ENCODE peak calls at places on chromosomes 16 and 17, in four cellular contexts. X, K, O and E are unnamed samples.

GRCh38 chr17:5237541-5238016 is 2.9 kb upstream of the SCIMP start:
- DNase-seq in X (peak), K (peak), O (peak), E (peak)

GRCh38 chr16:15749371-15749770 is 99.3 kb downstream of the NDE1 start:
- DNase-seq in X (no peak), K (no peak), O (no peak), E (no peak)

GRCh38 chr17:43200127-43200526 is 11.5 kb upstream of the TMEM106A start:
- DNase-seq in X (peak), K (no peak), O (no peak), E (no peak)

GRCh38 chr17:65340401-65340800 is 203.2 kb downstream of the RGS9 start:
- DNase-seq in X (no peak), K (no peak), O (no peak), E (no peak)

GRCh38 chr16:30115238-30115637 is 1.9 kb upstream of the GDPD3 start:
- DNase-seq in X (no peak), K (no peak), O (no peak), E (no peak)

GRCh38 chr17:18326039-18326438 is 10.9 kb downstream of the SMCR8 start:
- DNase-seq in X (no peak), K (no peak), O (no peak), E (no peak)

GRCh38 chr16:57479422-57480126 is 6.7 kb downstream of the DOK4 start:
- DNase-seq in X (peak), K (peak), O (no peak), E (peak)

GRCh38 chr16:77290451-77291110 is 91.4 kb downstream of the SYCE1L start:
- DNase-seq in X (no peak), K (no peak), O (no peak), E (no peak)

GRCh38 chr17:2421315-2422147 is 20.7 kb upstream of the MNT start:
- DNase-seq in X (no peak), K (no peak), O (no peak), E (no peak)

GRCh38 chr17:41131979-41132378 is 8.0 kb upstream of the KRTAP4-12 start:
- DNase-seq in X (no peak), K (peak), O (no peak), E (no peak)

DNA sequence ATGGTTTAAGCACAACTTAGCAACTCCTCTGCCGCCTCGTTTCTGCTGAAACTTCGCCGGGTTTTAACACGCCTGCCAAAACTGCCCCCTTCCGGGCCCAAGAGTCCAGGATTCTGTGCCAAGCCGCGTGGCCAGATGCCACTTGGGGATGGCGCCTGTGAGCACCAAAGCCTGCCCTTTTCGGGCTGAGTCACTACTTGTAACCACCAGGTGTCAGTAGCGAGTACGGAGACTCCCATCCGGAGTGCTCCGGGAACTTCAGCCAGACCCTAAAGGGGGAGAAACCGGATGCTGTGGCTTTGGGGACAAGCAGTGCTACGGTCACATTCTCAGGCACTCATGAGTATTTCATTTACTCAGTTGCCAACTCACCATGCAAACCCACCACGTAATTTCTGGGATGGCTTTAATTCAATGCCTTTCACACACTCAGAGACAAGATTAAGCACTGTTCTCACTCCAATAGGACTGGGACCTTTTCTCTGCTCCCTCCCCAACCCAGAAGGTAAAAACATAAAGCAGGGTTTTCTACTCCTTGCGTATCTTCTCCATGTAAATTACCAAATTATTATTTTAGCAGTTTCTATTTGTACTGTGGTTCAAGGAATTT is 7.7 kb downstream of the PMP22 start:
- DNase-seq in X (peak), K (peak), O (peak), E (peak)
- TF ChIP-seq FOXK2 in X (no peak), K (no peak), O (no peak), E (no peak)

DNA sequence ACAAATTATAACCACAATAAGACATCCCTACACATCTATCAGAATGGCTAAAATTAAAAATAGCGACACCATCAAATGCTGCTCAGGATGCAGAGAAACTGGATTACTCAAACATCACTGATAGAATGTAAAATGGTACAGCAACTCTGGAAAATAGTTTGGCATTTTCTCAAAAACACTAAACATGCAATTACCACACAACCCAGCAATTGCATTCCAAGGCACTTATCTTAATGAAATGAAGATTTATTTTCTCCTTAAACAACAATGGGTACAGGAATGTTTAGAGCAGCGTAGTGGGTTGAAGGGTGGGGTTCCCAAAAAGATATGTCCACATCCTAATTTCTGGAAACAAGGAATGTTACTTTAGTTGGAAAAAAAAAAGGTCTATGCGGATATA is 309.0 kb upstream of the PMFBP1 start:
- DNase-seq in X (no peak), K (no peak), O (no peak), E (no peak)
- TF ChIP-seq FOXK2 in X (no peak), K (no peak), O (no peak), E (no peak)

DNA sequence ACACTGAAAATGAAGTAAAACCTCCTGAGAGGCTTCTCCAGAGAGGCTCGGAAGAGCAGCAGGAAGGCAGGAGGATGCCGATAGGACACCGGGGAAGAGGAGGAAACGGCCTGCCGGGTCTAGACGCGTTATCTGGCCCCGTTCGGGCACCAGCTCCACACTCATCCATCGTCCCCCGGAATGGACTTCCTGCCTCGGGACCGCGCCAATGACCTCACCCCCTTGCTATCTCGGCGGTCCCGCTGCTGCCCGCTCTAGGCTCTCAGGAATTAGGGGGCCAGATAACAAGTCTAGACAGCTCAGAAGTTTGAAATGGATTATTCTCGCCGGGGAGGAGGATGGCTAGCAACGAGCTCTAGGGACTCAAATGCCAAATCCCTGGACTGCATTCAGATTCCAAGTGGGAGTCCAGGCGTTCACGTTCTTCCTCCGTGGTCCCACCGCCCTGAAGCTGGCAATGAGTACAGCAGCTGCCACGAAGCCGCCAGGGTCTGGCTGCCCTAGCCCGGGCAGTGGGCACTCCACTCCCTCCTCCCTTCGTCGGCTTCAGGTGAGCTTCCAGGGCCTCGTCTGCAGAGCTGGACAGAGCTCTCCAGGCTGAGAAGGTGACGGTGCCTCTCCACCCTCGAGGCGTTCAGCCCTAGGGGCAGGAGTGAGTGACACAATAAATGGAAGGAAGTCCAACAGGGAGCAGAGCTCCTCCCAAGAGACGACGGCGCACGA is 351.0 kb downstream of the FOXL1 start:
- DNase-seq in X (peak), K (no peak), O (no peak), E (no peak)
- TF ChIP-seq FOXK2 in X (no peak), K (no peak), O (no peak), E (no peak)

GRCh38 chr17:80793421-80793820 is 198.2 kb upstream of the CHMP6 start:
- DNase-seq in X (no peak), K (no peak), O (no peak), E (no peak)
- TF ChIP-seq FOXK2 in X (no peak), K (no peak), O (no peak), E (no peak)

GRCh38 chr17:21318439-21318838 is 33.9 kb downstream of the MAP2K3 start:
- DNase-seq in X (no peak), K (no peak), O (no peak), E (no peak)
- TF ChIP-seq FOXK2 in X (no peak), K (no peak), O (no peak), E (no peak)

GRCh38 chr16:60200161-60200560 is 1466.0 kb upstream of the GOT2 start:
- DNase-seq in X (no peak), K (no peak), O (no peak), E (no peak)

GRCh38 chr16:60199154-60199553 is 1465.0 kb upstream of the GOT2 start:
- DNase-seq in X (no peak), K (no peak), O (no peak), E (no peak)

GRCh38 chr16:60204221-60204620 is 1470.1 kb upstream of the GOT2 start:
- DNase-seq in X (no peak), K (no peak), O (no peak), E (no peak)

GRCh38 chr16:60206511-60206910 is 1472.4 kb upstream of the GOT2 start:
- DNase-seq in X (no peak), K (no peak), O (no peak), E (no peak)

GRCh38 chr16:60203525-60204124 is 1469.5 kb upstream of the GOT2 start:
- DNase-seq in X (no peak), K (no peak), O (no peak), E (no peak)
- TF ChIP-seq FOXK2 in X (no peak), K (no peak), O (no peak), E (no peak)

DNA sequence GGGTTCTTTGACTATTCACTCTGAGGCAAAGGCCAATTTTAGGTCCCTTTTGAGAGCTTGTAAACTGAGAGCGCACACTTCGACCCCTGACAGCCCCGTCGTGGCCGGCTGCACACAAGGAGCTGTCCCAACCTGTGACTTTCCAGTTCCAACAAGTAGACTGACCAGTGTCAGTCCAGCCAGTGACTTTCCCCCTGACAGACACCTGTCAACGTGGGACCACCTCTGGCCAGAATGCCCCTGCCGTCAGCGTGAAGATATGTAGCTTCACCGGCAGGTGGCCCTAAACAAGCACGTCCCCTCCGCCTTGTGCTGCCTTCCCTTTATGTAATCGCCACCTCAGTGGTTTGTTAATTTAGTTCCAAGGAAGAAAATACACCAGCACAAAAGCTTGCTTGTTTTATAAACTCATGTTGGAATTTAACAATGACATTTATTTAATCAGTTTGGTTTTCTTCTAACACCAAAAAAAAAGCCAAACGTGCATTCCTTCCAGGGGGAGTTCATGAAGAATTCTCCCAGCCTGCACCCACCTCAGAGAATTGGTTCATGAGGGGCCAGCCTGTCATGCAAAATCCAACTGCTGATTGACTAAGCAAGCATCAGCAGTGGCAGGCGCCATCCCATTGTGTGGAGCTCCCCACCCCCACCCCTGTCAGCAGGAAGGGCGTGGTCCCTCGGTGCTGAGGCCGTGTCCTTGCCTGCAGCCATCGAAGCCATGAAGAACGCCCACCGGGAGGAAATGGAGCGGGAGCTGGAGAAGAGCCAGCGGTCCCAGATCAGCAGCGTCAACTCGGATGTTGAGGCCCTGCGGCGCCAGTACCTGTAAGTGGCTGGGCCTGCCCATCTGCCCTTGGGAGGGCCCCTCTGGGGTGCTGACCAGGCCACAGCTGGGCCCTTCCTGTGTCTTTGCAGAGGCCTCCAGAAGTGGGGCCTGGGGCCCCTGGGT is 33.9 kb downstream of the PLD6 start:
- DNase-seq in X (peak), K (no peak), O (no peak), E (no peak)
- TF ChIP-seq FOXK2 in X (no peak), K (no peak), O (no peak), E (no peak)

DNA sequence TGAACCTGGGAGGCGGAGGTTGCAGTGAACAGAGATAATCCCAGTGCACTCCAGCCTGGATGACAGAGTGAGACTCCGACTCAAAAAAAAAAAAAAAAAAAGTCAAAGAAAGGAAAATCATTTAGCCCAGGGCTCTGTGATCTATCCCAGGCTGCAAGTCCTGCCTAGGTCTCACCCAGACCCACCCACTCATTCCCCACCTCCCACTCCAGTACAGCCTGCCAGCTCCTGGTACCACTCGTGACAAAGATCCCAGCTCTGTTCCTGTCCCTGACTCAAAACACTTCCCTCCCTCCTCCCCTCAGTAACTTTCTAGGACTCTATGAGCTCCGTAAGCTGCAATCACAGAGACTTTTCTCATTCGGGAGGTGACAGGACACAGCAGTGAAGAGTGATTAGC is 28.0 kb upstream of the MRPS23 start:
- DNase-seq in X (no peak), K (no peak), O (no peak), E (no peak)
- TF ChIP-seq FOXK2 in X (no peak), K (no peak), O (no peak), E (no peak)